ENCODE peak calls at places on chromosomes 7 and 10, in five cellular contexts. J, V, M, F and I are unnamed samples.

GRCh38 chr10:128881086-128881485 is 586.0 kb upstream of the MGMT start:
- DNase-seq in V (no peak), J (no peak), M (peak), F (no peak), I (no peak)

GRCh38 chr10:95260397-95260881 is 30.4 kb downstream of the PDLIM1 start:
- DNase-seq in M (peak), F (peak), V (peak), J (no peak), I (peak)

GRCh38 chr10:101624526-101625102 is 36.5 kb downstream of the DPCD start:
- DNase-seq in F (peak), M (no peak), V (no peak), J (no peak), I (peak)

GRCh38 chr7:136847858-136848257 is 20.6 kb upstream of the CHRM2 start:
- DNase-seq in V (no peak), F (no peak), J (no peak), M (no peak), I (no peak)

GRCh38 chr10:29648114-29648982 is 13.6 kb upstream of the SVIL start:
- DNase-seq in F (peak), V (peak), M (no peak), J (no peak), I (peak)

GRCh38 chr10:11161910-11162309 is 144.2 kb downstream of the CELF2 start:
- DNase-seq in F (no peak), M (no peak), V (no peak), J (no peak), I (no peak)

GRCh38 chr7:5541087-5541992 is 117.7 kb upstream of the TNRC18 start:
- DNase-seq in V (no peak), M (peak), J (no peak), F (no peak), I (no peak)

GRCh38 chr10:32981760-32982159 is 23.7 kb upstream of the ITGB1 start:
- DNase-seq in M (no peak), J (peak), V (peak), F (peak), I (peak)

GRCh38 chr10:110859206-110859946 is 12.4 kb upstream of the PDCD4 start:
- DNase-seq in J (no peak), M (peak), F (no peak), V (no peak), I (no peak)

GRCh38 chr7:30635798-30636197 is 41.1 kb downstream of the GARS1 start:
- DNase-seq in J (no peak), V (no peak), M (no peak), F (no peak), I (no peak)

GRCh38 chr10:11005626-11006427 is 11.8 kb upstream of the CELF2 start:
- DNase-seq in J (no peak), M (no peak), F (no peak), V (no peak), I (no peak)

GRCh38 chr10:130409931-130410330 is 273.7 kb downstream of the GLRX3 start:
- DNase-seq in V (no peak), F (no peak), M (peak), J (no peak), I (no peak)

GRCh38 chr10:49429458-49429857 is 33.6 kb upstream of the DRGX start:
- DNase-seq in J (no peak), F (no peak), M (no peak), V (no peak), I (no peak)

GRCh38 chr7:100100420-100101015 is 679 bp downstream of the MCM7 start:
- DNase-seq in F (peak), M (peak), V (peak), J (peak), I (peak)

GRCh38 chr7:46201966-46202365 is 280.9 kb upstream of the IGFBP3 start:
- DNase-seq in M (no peak), V (no peak), F (no peak), J (no peak), I (peak)

GRCh38 chr7:157739650-157740049 is 402.8 kb downstream of the DNAJB6 start:
- DNase-seq in M (no peak), J (no peak), V (no peak), F (no peak), I (no peak)

GRCh38 chr7:149887311-149887710 is 13.5 kb downstream of the ATP6V0E2 start:
- DNase-seq in J (no peak), V (no peak), M (no peak), F (no peak), I (no peak)

GRCh38 chr10:102714621-102715455 is at the start of gene SFXN2:
- DNase-seq in F (no peak), J (no peak), M (peak), V (no peak), I (no peak)

GRCh38 chr7:29955799-29956476 is 33.7 kb downstream of the SCRN1 start:
- DNase-seq in F (no peak), M (no peak), J (no peak), V (no peak), I (no peak)

GRCh38 chr10:101828734-101829551 is 10.7 kb upstream of the OGA start:
- DNase-seq in J (peak), F (peak), V (no peak), M (no peak), I (no peak)

GRCh38 chr10:131915484-131915883 is 14.7 kb downstream of the PPP2R2D start:
- DNase-seq in V (no peak), J (no peak), F (no peak), M (peak), I (no peak)
- H3K4me3 ChIP-seq in V (no peak), J (no peak), F (no peak), M (no peak), I (no peak)

GRCh38 chr10:26093229-26093628 is 123.3 kb upstream of the GAD2 start:
- DNase-seq in F (no peak), V (no peak), M (no peak), J (no peak), I (no peak)

GRCh38 chr10:26090032-26090431 is 126.5 kb upstream of the GAD2 start:
- DNase-seq in M (no peak), J (no peak), V (no peak), F (no peak), I (no peak)

GRCh38 chr10:26090762-26091161 is 125.8 kb upstream of the GAD2 start:
- DNase-seq in F (no peak), M (no peak), J (no peak), V (no peak), I (no peak)

GRCh38 chr10:26085549-26085948 is 131.0 kb upstream of the GAD2 start:
- DNase-seq in V (no peak), J (no peak), F (no peak), M (peak), I (no peak)

GRCh38 chr10:26087666-26088065 is 128.9 kb upstream of the GAD2 start:
- DNase-seq in V (no peak), M (no peak), J (no peak), F (no peak), I (no peak)
- TF ChIP-seq CTCF in V (no peak), M (no peak), J (no peak), F (no peak), I (no peak)

GRCh38 chr7:129227646-129228578 is 3.1 kb downstream of the AHCYL2 start:
- DNase-seq in F (no peak), V (no peak), J (no peak), M (no peak), I (no peak)
- H3K4me3 ChIP-seq in F (no peak), V (no peak), J (no peak), M (no peak), I (no peak)

GRCh38 chr7:140398821-140399220 is 491 bp upstream of the SLC37A3 start:
- DNase-seq in F (no peak), J (no peak), M (no peak), V (no peak), I (no peak)

GRCh38 chr7:140400381-140400780 is 2.1 kb upstream of the SLC37A3 start:
- DNase-seq in J (no peak), M (no peak), F (no peak), V (no peak), I (no peak)

GRCh38 chr7:140393756-140394306 is 4.5 kb downstream of the SLC37A3 start:
- DNase-seq in M (no peak), J (no peak), V (no peak), F (no peak), I (no peak)

GRCh38 chr7:140402178-140402835 is 1.6 kb upstream of the RAB19 start:
- DNase-seq in V (peak), J (no peak), F (peak), M (no peak), I (peak)

GRCh38 chr7:140397784-140398750 is at the start of gene SLC37A3:
- DNase-seq in M (peak), F (peak), V (peak), J (peak), I (peak)
- TF ChIP-seq CTCF in M (peak), F (no peak), V (no peak), J (peak), I (no peak)

GRCh38 chr10:24723386-24723787 is 300 bp downstream of the ARHGAP21 start:
- DNase-seq in F (peak), M (no peak), V (no peak), J (no peak), I (no peak)
- H3K4me3 ChIP-seq in F (peak), M (no peak), V (peak), J (peak), I (peak)

GRCh38 chr10:117165557-117166419 is 27.7 kb upstream of the VAX1 start:
- DNase-seq in V (peak), F (peak), M (peak), J (no peak), I (peak)
- TF ChIP-seq CTCF in V (peak), F (peak), M (peak), J (no peak), I (peak)

GRCh38 chr7:135757719-135758411 is 9.3 kb upstream of the FAM180A start:
- DNase-seq in F (peak), M (no peak), J (peak), V (peak), I (peak)
- H3K4me3 ChIP-seq in F (no peak), M (no peak), J (peak), V (peak), I (peak)

DNA sequence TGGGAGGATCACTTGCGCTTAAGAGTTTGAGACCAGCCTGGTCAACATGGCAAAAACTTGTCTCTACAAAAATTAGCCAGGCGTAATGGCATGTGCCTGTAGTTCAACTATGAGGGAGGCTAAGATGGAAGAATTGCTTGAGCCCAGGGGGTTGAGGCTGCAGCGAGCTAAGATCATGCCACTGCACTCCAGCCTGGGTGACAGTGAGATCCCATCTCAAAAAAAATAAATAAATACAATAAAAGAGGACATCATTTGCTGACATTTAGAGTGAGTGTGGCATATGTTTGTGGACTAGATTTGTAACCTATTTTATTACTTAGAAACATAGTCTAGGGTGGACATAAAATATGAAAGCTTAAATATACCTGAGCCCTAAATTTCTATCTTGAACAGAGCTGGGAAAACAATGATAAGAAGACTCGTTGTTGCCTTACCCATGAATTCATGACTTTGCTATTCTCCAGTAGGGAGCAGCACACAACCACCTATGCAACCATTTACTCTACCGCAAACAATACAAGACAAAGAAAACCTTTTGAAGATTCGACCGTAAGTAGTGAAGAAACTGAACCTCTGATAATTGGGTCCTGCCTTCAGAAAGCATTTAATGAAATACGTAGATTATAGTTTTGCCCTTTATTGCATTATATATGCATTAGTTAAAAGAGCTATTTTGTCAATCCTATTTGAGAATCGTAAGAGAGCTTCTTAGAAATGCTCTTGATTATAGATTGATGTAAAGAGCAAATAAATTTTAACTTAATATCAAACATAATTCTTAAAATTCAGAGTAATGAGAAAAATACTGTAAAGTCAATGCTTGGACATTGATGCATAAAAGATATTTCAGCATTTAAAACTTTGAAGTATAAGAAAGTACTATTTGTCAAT is 83.5 kb downstream of the GNAT3 start:
- DNase-seq in J (no peak), F (peak), M (peak), V (peak), I (peak)
- TF ChIP-seq CTCF in J (peak), F (peak), M (peak), V (peak), I (peak)

DNA sequence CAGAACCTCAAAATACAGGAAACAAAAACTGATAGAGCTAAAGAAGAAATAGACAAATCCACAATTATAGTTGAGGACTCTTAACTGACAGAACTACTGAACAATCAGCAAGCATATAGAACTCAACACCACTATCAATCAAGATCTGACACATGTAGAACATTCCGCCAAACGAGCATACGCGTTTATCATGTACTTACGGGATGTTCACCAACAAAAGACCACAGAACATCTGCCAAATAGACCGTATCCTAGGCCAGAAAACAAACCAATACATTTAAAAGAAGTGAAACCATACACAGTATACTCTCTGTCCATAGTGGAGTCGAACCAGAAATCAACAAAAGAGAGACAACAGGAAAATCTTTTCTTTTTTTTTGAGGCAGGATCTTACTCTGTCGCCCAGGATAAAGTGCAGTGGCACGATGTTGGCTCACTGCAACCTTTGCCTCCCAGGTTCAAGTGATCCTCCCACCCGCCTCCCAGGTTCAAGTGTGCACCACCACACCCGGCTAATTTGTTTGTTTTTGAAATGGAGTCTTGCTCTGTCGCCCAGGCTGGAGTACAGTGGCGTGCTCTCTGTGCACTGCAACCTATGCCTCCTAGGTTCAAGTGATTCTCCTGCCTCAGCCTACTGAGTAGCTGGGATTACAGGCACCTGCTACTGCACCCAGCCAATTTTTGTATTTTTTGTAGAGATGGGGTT is 5.1 kb downstream of the GNA12 start:
- DNase-seq in M (no peak), V (peak), J (no peak), F (peak), I (no peak)
- H3K4me3 ChIP-seq in M (no peak), V (no peak), J (no peak), F (no peak), I (no peak)